ENCODE peak calls at places on chromosomes 1 and 21, in five cellular contexts. F, E, Z, S and V are unnamed samples.

GRCh38 chr1:115338457-115338820 is 390 bp upstream of the NGF start:
- DNase-seq in F (no peak), E (no peak), Z (no peak), S (no peak), V (no peak)

GRCh38 chr1:230806552-230806951 is 59.4 kb downstream of the CAPN9 start:
- DNase-seq in F (no peak), E (no peak), Z (no peak), S (peak), V (no peak)

GRCh38 chr1:36964830-36965229 is 69.5 kb downstream of the GRIK3 start:
- DNase-seq in F (no peak), E (no peak), Z (no peak), S (no peak), V (no peak)

GRCh38 chr1:9957726-9958125 is 14.5 kb downstream of the NMNAT1 start:
- DNase-seq in F (no peak), E (no peak), Z (no peak), S (no peak), V (no peak)

GRCh38 chr1:145944532-145944931 is 13.3 kb downstream of the LIX1L start:
- DNase-seq in F (no peak), E (no peak), Z (no peak), S (no peak), V (no peak)

GRCh38 chr21:29022141-29022540 is 2.3 kb upstream of the USP16 start:
- DNase-seq in F (no peak), E (no peak), Z (no peak), S (no peak), V (no peak)

GRCh38 chr1:208335386-208335785 is 91.2 kb upstream of the PLXNA2 start:
- DNase-seq in F (no peak), E (no peak), Z (no peak), S (no peak), V (no peak)

GRCh38 chr1:112341986-112342385 is 54.0 kb upstream of the CTTNBP2NL start:
- DNase-seq in F (no peak), E (no peak), Z (no peak), S (no peak), V (no peak)

GRCh38 chr21:16377120-16377658 is 647.4 kb downstream of the USP25 start:
- DNase-seq in F (peak), E (no peak), Z (no peak), S (no peak), V (peak)

GRCh38 chr1:85569122-85569521 is 11.4 kb upstream of the CCN1 start:
- DNase-seq in F (peak), E (peak), Z (no peak), S (no peak), V (peak)

GRCh38 chr1:243475966-243476365 is 220.1 kb downstream of the SDCCAG8 start:
- DNase-seq in F (peak), E (peak), Z (no peak), S (no peak), V (peak)

GRCh38 chr1:20840731-20841130 is 53.6 kb upstream of the HP1BP3 start:
- DNase-seq in F (peak), E (no peak), Z (no peak), S (no peak), V (no peak)

GRCh38 chr1:17176306-17177061 is 28.4 kb upstream of the PADI1 start:
- DNase-seq in F (no peak), E (no peak), Z (no peak), S (no peak), V (no peak)

GRCh38 chr1:7425229-7425628 is 345.9 kb upstream of the VAMP3 start:
- DNase-seq in F (no peak), E (no peak), Z (no peak), S (no peak), V (no peak)

GRCh38 chr1:48940946-48941732 is 164.4 kb upstream of the BEND5 start:
- DNase-seq in F (no peak), E (no peak), Z (no peak), S (no peak), V (no peak)

GRCh38 chr1:63593303-63593886 is at the start of gene PGM1:
- DNase-seq in F (peak), E (peak), Z (peak), S (peak), V (peak)

GRCh38 chr1:25802915-25803314 is 2.9 kb downstream of the SELENON start:
- DNase-seq in F (no peak), E (no peak), Z (no peak), S (no peak), V (no peak)

GRCh38 chr1:77031101-77031662 is 163.9 kb downstream of the ST6GALNAC5 start:
- DNase-seq in F (peak), E (peak), Z (no peak), S (no peak), V (peak)

GRCh38 chr1:116820362-116820761 is 66.1 kb downstream of the CD2 start:
- DNase-seq in F (peak), E (peak), Z (peak), S (no peak), V (peak)

GRCh38 chr1:223639333-223639749 is 26.2 kb downstream of the CAPN8 start:
- DNase-seq in F (no peak), E (no peak), Z (no peak), S (no peak), V (peak)

GRCh38 chr1:244048566-244049141 is 2.4 kb upstream of the ZBTB18 start:
- DNase-seq in F (no peak), E (no peak), Z (no peak), S (no peak), V (no peak)

GRCh38 chr1:228415221-228415620 is 1.4 kb downstream of the TRIM17 start:
- DNase-seq in F (no peak), E (no peak), Z (no peak), S (no peak), V (no peak)
- H3K4me3 ChIP-seq in F (no peak), E (no peak), Z (no peak), S (no peak), V (no peak)

DNA sequence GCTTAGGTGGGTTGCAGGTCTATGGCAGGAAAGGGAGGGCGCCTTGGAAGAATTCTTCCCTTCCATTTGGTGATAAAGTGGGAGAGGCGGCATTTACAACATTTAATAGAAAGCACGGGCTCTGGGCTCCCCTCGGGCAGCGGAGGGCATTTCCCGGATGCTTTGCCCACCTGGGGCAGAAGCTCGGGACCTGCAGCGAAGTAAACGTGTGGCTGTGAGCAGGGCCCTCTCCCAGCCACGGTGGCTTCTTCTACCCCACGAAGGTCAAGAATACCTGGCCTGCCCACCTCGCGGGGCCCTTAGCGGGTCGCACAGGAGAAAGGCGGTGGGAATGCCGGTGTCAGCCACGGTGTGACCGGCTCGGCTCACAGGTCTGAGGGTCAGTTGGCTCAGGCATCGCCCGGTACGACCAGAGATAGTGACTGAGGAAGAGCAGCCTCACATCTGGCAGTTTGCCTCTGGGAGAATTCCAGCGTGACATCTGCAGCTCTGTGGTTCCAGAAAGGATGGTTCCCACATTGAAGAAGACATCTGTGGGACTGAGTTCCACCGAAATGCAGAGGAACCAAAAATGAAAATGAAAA is 621 bp upstream of the F3 start:
- DNase-seq in F (peak), E (peak), Z (peak), S (peak), V (peak)
- H3K4me3 ChIP-seq in F (peak), E (peak), Z (peak), S (peak), V (peak)

GRCh38 chr1:163202833-163203451 is at the start of gene RGS5:
- DNase-seq in F (peak), E (peak), Z (no peak), S (no peak), V (peak)
- H3K4me3 ChIP-seq in F (no peak), E (no peak), Z (no peak), S (peak), V (peak)

GRCh38 chr1:154972213-154972516 is 1.6 kb upstream of the SHC1 start:
- DNase-seq in F (no peak), E (no peak), Z (no peak), S (no peak), V (no peak)

GRCh38 chr1:154973344-154974085 is 966 bp upstream of the CKS1B start:
- DNase-seq in F (peak), E (peak), Z (peak), S (peak), V (peak)

GRCh38 chr1:154974086-154974807 is at the start of gene CKS1B:
- DNase-seq in F (peak), E (peak), Z (peak), S (peak), V (peak)

GRCh38 chr1:154971341-154971998 is 923 bp upstream of the SHC1 start:
- DNase-seq in F (peak), E (no peak), Z (peak), S (no peak), V (no peak)

GRCh38 chr1:154972517-154973343 is 1.8 kb upstream of the CKS1B start:
- DNase-seq in F (peak), E (peak), Z (peak), S (peak), V (peak)
- H3K4me3 ChIP-seq in F (peak), E (peak), Z (no peak), S (no peak), V (peak)

DNA sequence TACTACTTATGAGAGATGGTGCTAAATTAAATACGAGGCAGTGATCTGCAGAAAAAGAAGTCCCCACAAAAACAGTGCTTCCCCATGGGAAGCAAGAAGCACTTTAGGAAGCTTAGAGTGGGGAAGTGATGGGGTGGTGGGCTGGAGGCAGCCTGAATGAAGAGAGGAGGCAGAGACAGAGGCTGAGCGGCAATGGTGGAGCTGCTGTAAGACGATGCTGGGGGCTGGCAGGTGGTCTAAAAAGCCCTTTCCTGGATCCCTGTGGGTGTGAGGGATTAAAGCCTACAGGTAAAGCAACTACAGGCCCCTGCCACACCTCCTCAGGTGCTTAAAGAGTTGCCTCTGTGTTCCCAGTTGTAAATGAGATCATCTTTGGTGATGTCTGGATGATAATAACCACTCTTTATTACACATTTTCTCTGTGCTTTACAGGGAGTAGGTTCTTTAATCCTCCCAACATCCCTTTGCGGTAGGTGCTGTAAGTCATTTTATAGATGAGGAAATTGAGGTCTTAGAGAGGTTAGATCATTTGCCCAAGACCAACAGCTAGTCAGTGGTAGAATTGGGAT is 39.2 kb downstream of the CNN3 start:
- DNase-seq in F (no peak), E (no peak), Z (no peak), S (no peak), V (no peak)
- H3K4me3 ChIP-seq in F (no peak), E (no peak), Z (no peak), S (no peak), V (no peak)

DNA sequence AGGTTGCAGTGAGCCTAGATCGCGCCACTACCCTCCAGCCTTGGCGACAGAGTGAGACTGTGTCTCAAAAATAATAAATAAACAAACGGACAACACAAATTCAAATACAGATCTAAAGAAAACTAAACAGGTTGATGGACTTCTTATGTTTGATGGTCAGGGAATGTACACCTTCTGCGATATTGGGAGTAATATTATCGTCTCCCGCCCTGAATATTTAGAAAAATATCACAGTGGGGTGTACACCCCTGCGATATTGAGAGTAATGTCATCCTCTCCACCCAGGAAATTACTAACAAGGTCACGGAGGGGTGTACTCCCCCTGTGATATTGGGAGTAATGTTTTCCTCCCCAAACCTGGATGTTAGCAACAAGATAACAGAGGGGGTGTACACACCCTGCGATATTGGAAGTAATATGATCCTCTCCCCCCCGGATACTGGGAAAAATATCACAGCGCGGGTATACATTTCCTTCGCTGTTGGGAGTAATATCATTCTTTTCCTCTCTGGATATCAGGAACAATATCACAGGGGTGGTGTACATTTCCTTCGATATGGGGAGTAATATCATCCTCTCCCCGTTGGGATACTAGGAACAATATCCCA is 1.4 kb upstream of the CFAP298 start:
- DNase-seq in F (no peak), E (no peak), Z (no peak), S (no peak), V (no peak)
- H3K4me3 ChIP-seq in F (peak), E (peak), Z (peak), S (no peak), V (peak)

GRCh38 chr1:211133841-211134669 is at the start of gene KCNH1:
- DNase-seq in F (peak), E (peak), Z (peak), S (peak), V (peak)

GRCh38 chr1:211129790-211130189 is 4.2 kb downstream of the KCNH1 start:
- DNase-seq in F (no peak), E (no peak), Z (no peak), S (no peak), V (no peak)

GRCh38 chr1:211132681-211133392 is 1.1 kb downstream of the KCNH1 start:
- DNase-seq in F (no peak), E (no peak), Z (no peak), S (no peak), V (no peak)

GRCh38 chr1:211135342-211135950 is 1.5 kb upstream of the KCNH1 start:
- DNase-seq in F (peak), E (peak), Z (no peak), S (no peak), V (peak)

DNA sequence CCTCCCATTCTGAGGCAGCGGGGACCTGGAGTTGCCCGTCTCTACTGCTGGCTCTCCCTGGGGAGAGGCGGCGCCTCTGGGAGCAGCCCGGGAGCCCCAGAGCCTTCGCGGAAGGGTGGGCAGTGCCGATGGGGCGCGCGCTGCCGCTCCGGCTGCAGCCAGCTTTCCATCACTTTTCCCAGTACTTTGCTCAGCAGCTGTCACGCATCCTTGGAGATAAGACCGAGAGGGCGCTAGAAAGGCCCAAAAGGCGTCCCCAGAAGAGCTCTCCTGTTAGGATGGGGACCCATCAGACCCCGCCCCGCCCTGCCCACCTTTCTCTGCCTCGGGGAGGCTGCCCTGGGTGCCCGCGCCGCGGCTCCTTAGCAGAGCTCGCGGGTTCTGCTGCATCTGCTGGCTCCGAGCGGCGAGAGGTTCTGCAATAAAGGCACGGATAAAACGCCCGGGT is 531 bp downstream of the KCNH1 start:
- DNase-seq in F (peak), E (no peak), Z (no peak), S (no peak), V (no peak)
- H3K4me3 ChIP-seq in F (peak), E (peak), Z (peak), S (no peak), V (peak)

GRCh38 chr1:157138220-157139124 is at the start of gene ETV3:
- DNase-seq in F (peak), E (peak), Z (peak), S (peak), V (peak)
- H3K4me3 ChIP-seq in F (peak), E (peak), Z (peak), S (peak), V (peak)